ENCODE peak calls at places on chromosome 19, in ten cellular contexts. W, D, A, N, Y, H, J, S, E and K are unnamed samples.

GRCh38 chr19:58538257-58539168 is 5.4 kb upstream of the TRIM28 start:
- DNase-seq in W (no peak), D (no peak), A (no peak), N (no peak), Y (no peak), H (no peak), J (no peak), S (no peak), E (no peak), K (peak)

GRCh38 chr19:17841810-17842662 is 5.7 kb downstream of the JAK3 start:
- DNase-seq in W (no peak), D (peak), A (peak), N (peak), Y (peak), H (no peak), J (peak), S (no peak), E (peak), K (no peak)

GRCh38 chr19:41882568-41883462 is at the start of gene ARHGEF1:
- DNase-seq in W (no peak), D (no peak), A (peak), N (no peak), Y (peak), H (no peak), J (no peak), S (no peak), E (no peak), K (peak)

GRCh38 chr19:9871626-9872338 is 36.7 kb downstream of the PIN1 start:
- DNase-seq in W (no peak), D (no peak), A (no peak), N (peak), Y (no peak), H (no peak), J (no peak), S (no peak), E (no peak), K (no peak)

GRCh38 chr19:35124098-35125060 is 8.8 kb downstream of the FXYD3 start:
- DNase-seq in W (peak), D (peak), A (peak), N (no peak), Y (peak), H (peak), J (peak), S (no peak), E (peak), K (peak)

GRCh38 chr19:42065511-42065910 is 4.5 kb downstream of the GRIK5 start:
- DNase-seq in W (no peak), D (no peak), A (no peak), N (no peak), Y (no peak), H (no peak), J (no peak), S (no peak), E (no peak), K (no peak)

GRCh38 chr19:4130635-4131438 is 6.9 kb upstream of the MAP2K2 start:
- DNase-seq in W (no peak), D (peak), A (no peak), N (no peak), Y (peak), H (peak), J (peak), S (no peak), E (peak), K (no peak)

GRCh38 chr19:13953021-13953531 is 767 bp downstream of the DCAF15 start:
- DNase-seq in W (no peak), D (peak), A (no peak), N (no peak), Y (peak), H (peak), J (peak), S (peak), E (peak), K (peak)